ENCODE peak calls at places on chromosome 17, in ten cellular contexts. T is anterior cingulate cortex; D is stimulated activated CD8-positive, alpha-beta memory T cell treated with anti-CD3 and anti-CD28 coated beads, Interleukin-2, amount 100 ng/mL, for 48 hours; I is activated T-cell treated with anti-CD3 and anti-CD28 coated beads, Interleukin-2, amount 50 U/mL, for 4 hours; O is germinal center; M is gastrocnemius medialis; H is cardiac fibroblast; A is HEK293T; B is GM23338; X is heart left ventricle. U is an unnamed sample.

GRCh38 chr17:68255731-68256538 is 8.1 kb downstream of the AMZ2 start:
- DNase-seq in T (no peak), D (no peak), I (no peak), O (no peak), M (no peak), H (no peak), A (no peak), B (no peak), X (no peak), U (peak)

GRCh38 chr17:9922012-9922848 is 17.2 kb upstream of the RCVRN start:
- DNase-seq in T (no peak), D (no peak), I (no peak), O (no peak), M (no peak), H (no peak), A (no peak), B (no peak), X (no peak), U (no peak)

GRCh38 chr17:58082341-58082869 is 814 bp upstream of the DYNLL2 start:
- DNase-seq in T (no peak), D (no peak), I (no peak), O (no peak), M (no peak), H (no peak), A (no peak), B (no peak), X (no peak), U (no peak)

GRCh38 chr17:2898255-2898926 is 102.2 kb downstream of the RAP1GAP2 start:
- DNase-seq in T (no peak), D (no peak), I (no peak), O (no peak), M (no peak), H (no peak), A (no peak), B (peak), X (no peak), U (no peak)

GRCh38 chr17:4852504-4853075 is 19.4 kb downstream of the MINK1 start:
- DNase-seq in T (no peak), D (no peak), I (no peak), O (no peak), M (no peak), H (peak), A (no peak), B (no peak), X (no peak), U (no peak)

GRCh38 chr17:78137392-78138203 is 7.0 kb downstream of the TMC8 start:
- DNase-seq in T (no peak), D (no peak), I (no peak), O (peak), M (no peak), H (no peak), A (no peak), B (peak), X (no peak), U (no peak)

GRCh38 chr17:76982408-76983074 is 114.3 kb downstream of the MGAT5B start:
- DNase-seq in T (no peak), D (no peak), I (no peak), O (peak), M (no peak), H (no peak), A (no peak), B (no peak), X (peak), U (no peak)

GRCh38 chr17:39674702-39675389 is 6.6 kb downstream of the PNMT start:
- DNase-seq in T (no peak), D (no peak), I (no peak), O (peak), M (no peak), H (peak), A (no peak), B (no peak), X (peak), U (no peak)

GRCh38 chr17:12619444-12620199 is 46.1 kb upstream of the MYOCD start:
- DNase-seq in T (no peak), D (no peak), I (no peak), O (no peak), M (no peak), H (peak), A (no peak), B (no peak), X (no peak), U (no peak)

GRCh38 chr17:29590979-29591736 is 1.7 kb upstream of the GIT1 start:
- DNase-seq in T (no peak), D (no peak), I (peak), O (peak), M (peak), H (peak), A (no peak), B (peak), X (peak), U (no peak)

GRCh38 chr17:68101992-68102758 is 66.6 kb downstream of the KPNA2 start:
- DNase-seq in T (peak), D (no peak), I (no peak), O (no peak), M (no peak), H (peak), A (peak), B (peak), X (no peak), U (peak)

GRCh38 chr17:28365487-28365886 is 488 bp upstream of the SEBOX start:
- DNase-seq in T (no peak), D (no peak), I (no peak), O (no peak), M (no peak), H (no peak), A (no peak), B (no peak), X (no peak), U (no peak)

GRCh38 chr17:50272246-50272645 is 2.0 kb upstream of the TMEM92 start:
- DNase-seq in T (no peak), D (no peak), I (no peak), O (no peak), M (no peak), H (no peak), A (no peak), B (no peak), X (no peak), U (peak)

GRCh38 chr17:14919049-14919545 is 346.0 kb downstream of the PMP22 start:
- DNase-seq in T (no peak), D (no peak), I (no peak), O (no peak), M (no peak), H (no peak), A (no peak), B (peak), X (no peak), U (no peak)

GRCh38 chr17:34858941-34859562 is 102.2 kb downstream of the CCT6B start:
- DNase-seq in T (no peak), D (peak), I (no peak), O (no peak), M (no peak), H (no peak), A (no peak), B (no peak), X (no peak), U (no peak)

GRCh38 chr17:67491009-67491677 is 114.1 kb downstream of the PITPNC1 start:
- DNase-seq in T (peak), D (no peak), I (no peak), O (no peak), M (peak), H (peak), A (peak), B (peak), X (peak), U (no peak)

GRCh38 chr17:74332763-74333220 is 6.8 kb downstream of the KIF19 start:
- DNase-seq in T (no peak), D (no peak), I (no peak), O (no peak), M (no peak), H (no peak), A (no peak), B (no peak), X (no peak), U (no peak)

GRCh38 chr17:41483991-41484826 is 3.3 kb upstream of the KRT35 start:
- DNase-seq in T (no peak), D (no peak), I (no peak), O (no peak), M (no peak), H (no peak), A (no peak), B (no peak), X (no peak), U (no peak)

GRCh38 chr17:2474371-2474770 is 37.3 kb downstream of the METTL16 start:
- DNase-seq in T (no peak), D (no peak), I (no peak), O (no peak), M (no peak), H (no peak), A (no peak), B (no peak), X (no peak), U (no peak)

GRCh38 chr17:35923609-35924114 is 6.9 kb downstream of the RDM1 start:
- DNase-seq in T (no peak), D (no peak), I (no peak), O (no peak), M (no peak), H (no peak), A (no peak), B (no peak), X (no peak), U (no peak)